ENCODE peak calls at places on chromosome 11, in eight cellular contexts. W is fibroblast of mammary gland, P is lower leg skin, I is coronary artery, X is upper lobe of right lung, J is ovary, U is fibroblast of the aortic adventitia, Z is IMR-90. L is an unnamed sample.

GRCh38 chr11:48093795-48094642 is 113.7 kb downstream of the PTPRJ start:
- DNase-seq in W (peak), P (no peak), I (no peak), X (no peak), J (no peak), U (no peak), Z (peak), L (peak)

GRCh38 chr11:35516361-35516760 is 9.1 kb downstream of the PAMR1 start:
- DNase-seq in W (no peak), P (no peak), I (no peak), X (no peak), J (no peak), U (no peak), Z (no peak), L (no peak)

GRCh38 chr11:62680825-62681240 is 2.0 kb upstream of the UBXN1 start:
- DNase-seq in W (peak), P (no peak), I (no peak), X (no peak), J (no peak), U (peak), Z (peak), L (peak)

GRCh38 chr11:113628912-113629311 is 77.2 kb downstream of the TMPRSS5 start:
- DNase-seq in W (no peak), P (no peak), I (no peak), X (no peak), J (no peak), U (no peak), Z (no peak), L (no peak)

GRCh38 chr11:83866655-83867054 is 580.5 kb upstream of the CCDC90B start:
- DNase-seq in W (no peak), P (no peak), I (no peak), X (no peak), J (no peak), U (no peak), Z (no peak), L (no peak)

GRCh38 chr11:2998073-2998850 is 6.1 kb upstream of the NAP1L4 start:
- DNase-seq in W (no peak), P (peak), I (peak), X (no peak), J (peak), U (no peak), Z (no peak), L (no peak)

GRCh38 chr11:113363406-113363805 is 24.2 kb upstream of the ANKK1 start:
- DNase-seq in W (no peak), P (peak), I (no peak), X (no peak), J (no peak), U (no peak), Z (no peak), L (no peak)

GRCh38 chr11:78168539-78169477 is 19.6 kb downstream of the KCTD21 start:
- DNase-seq in W (peak), P (peak), I (peak), X (no peak), J (peak), U (peak), Z (peak), L (peak)

GRCh38 chr11:66950113-66950535 is 8.1 kb downstream of the PC start:
- DNase-seq in W (peak), P (peak), I (peak), X (no peak), J (no peak), U (peak), Z (peak), L (peak)

GRCh38 chr11:2376751-2377451 is at the start of gene CD81:
- DNase-seq in W (peak), P (peak), I (no peak), X (peak), J (peak), U (no peak), Z (peak), L (peak)

GRCh38 chr11:129346916-129347315 is 28.7 kb upstream of the BARX2 start:
- DNase-seq in W (peak), P (no peak), I (no peak), X (no peak), J (no peak), U (no peak), Z (no peak), L (no peak)

GRCh38 chr11:134071306-134071705 is 2.4 kb downstream of the JAM3 start:
- DNase-seq in W (no peak), P (no peak), I (no peak), X (no peak), J (no peak), U (no peak), Z (no peak), L (no peak)

DNA sequence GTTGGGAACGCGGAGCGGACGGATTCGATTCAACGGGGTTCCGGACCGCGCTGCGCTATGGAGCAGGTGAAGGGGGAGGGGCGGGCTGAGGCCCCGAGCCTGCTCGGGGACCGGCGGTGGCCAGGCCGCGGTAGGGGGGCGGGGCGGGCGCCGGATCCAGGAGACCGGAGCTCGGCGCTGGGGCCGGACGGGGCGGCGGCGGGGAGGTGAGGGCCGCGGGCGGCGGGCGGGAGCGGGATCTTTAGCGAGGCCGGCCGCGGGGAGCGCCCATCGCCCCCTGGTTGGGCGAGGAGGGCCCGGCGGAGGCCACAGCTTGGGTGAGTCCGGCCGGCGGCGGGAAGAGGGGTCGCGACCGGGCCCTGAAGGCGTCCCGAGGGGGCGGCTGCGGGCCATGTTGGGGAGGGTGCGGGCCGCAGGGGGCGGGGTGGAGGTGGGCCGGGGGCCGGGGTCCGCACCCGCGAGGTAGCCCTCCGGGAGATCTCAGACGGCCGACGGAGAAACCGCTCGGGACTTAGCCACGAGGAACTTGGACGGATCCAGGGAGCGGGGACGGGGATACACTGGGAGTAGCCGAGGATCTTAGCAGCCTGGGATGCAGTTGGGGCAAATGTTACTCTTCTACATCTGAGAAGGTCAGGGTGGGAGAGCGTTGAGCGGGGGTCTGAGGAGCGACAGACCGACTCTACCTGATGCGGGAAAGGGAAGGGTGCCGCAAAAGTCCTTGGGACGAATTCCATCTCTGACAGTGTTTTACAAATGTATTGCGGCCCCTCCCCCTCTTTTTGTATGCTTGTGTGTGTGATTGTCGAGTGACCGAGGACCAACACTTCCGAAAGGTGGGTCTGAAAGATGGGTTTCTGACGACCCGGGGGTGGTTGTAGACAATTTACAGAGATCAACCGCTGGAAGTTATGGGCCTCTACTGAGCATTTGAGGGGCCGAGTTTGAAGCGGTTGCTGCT is 514 bp downstream of the STIP1 start:
- DNase-seq in W (no peak), P (no peak), I (no peak), X (no peak), J (no peak), U (peak), Z (peak), L (peak)
- TF ChIP-seq CTCF in W (no peak), P (no peak), I (no peak), X (no peak), J (no peak), U (no peak), Z (no peak), L (no peak)

GRCh38 chr11:118628031-118628430 is 20.6 kb downstream of the PHLDB1 start:
- DNase-seq in W (no peak), P (no peak), I (no peak), X (no peak), J (no peak), U (no peak), Z (no peak), L (no peak)
- H3K4me3 ChIP-seq in W (no peak), P (no peak), I (no peak), X (no peak), J (no peak), U (no peak), Z (no peak), L (no peak)

DNA sequence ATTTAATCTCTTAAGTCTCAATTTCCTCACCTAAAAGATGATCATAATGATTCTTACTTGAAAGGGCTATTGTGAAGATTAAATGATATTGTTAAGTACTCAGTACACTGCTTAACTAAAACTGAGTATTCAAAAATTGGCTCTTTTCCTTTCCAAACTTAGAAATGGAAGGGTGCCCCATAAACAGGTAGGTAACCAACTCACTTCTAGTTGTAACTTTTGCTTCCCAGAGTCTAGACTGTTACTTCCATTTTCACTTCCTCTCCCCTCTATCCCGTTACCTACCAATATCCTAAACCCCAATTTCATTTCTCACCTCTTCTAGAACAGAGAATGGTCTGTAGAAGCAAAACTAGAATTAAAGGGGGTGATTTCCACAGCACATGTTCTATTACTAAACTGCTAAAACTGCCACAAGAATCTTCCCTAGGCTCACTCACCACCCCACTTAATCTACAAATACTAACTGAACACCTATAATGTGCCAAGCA is 50.0 kb downstream of the RRAS2 start:
- DNase-seq in W (no peak), P (no peak), I (no peak), X (no peak), J (no peak), U (no peak), Z (no peak), L (no peak)
- TF ChIP-seq CTCF in W (no peak), P (no peak), I (no peak), X (no peak), J (no peak), U (no peak), Z (no peak), L (no peak)

GRCh38 chr11:100151944-100152343 is 535.1 kb upstream of the ARHGAP42 start:
- DNase-seq in W (peak), P (no peak), I (no peak), X (no peak), J (no peak), U (no peak), Z (no peak), L (peak)

DNA sequence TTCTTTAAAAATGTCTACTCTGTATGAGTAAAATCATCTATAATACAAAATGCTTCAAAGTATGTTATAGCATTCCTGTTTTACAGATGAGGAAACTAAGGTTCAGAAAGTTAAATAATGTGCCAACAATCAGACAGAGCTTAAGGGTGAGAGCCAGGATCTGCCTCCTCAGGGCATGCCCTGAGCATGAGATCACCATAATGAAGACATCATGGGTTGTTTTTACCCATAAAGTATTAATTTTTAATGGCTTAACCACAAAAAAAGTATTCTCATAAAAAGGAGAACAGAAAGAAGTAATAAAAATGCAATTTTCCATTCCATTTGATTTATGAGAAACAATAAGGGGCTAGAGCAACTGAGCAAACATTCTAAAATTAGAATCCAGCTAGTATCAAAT is 534.3 kb upstream of the ARHGAP42 start:
- DNase-seq in W (peak), P (no peak), I (no peak), X (no peak), J (no peak), U (no peak), Z (no peak), L (peak)
- H3K4me3 ChIP-seq in W (no peak), P (no peak), I (no peak), X (no peak), J (no peak), U (no peak), Z (no peak), L (no peak)

L was measured in fibroblast of villous mesenchyme.